ENCODE peak calls at places on chromosomes 11 and 22, in four cellular contexts. B is adrenal gland, A is AG04450, F is cardiac muscle cell. Z is an unnamed sample.

GRCh38 chr22:42317691-42318547 is 47.5 kb upstream of the TCF20 start:
- DNase-seq in F (no peak), B (no peak), A (no peak), Z (no peak)

GRCh38 chr11:61747389-61748285 is 4.8 kb upstream of the MYRF start:
- DNase-seq in F (peak; percentile 87), B (peak; percentile 81), A (no peak), Z (peak; percentile 83)

GRCh38 chr11:116800610-116801009 is 8.9 kb upstream of the APOA5 start:
- DNase-seq in A (no peak), B (no peak), F (no peak), Z (no peak)

GRCh38 chr11:55942785-55943392 is 6.7 kb upstream of the OR5I1 start:
- DNase-seq in A (no peak), B (no peak), F (peak; percentile 64), Z (no peak)

GRCh38 chr22:18050065-18050464 is 25.7 kb upstream of the MICAL3 start:
- DNase-seq in B (no peak), F (no peak), A (no peak), Z (no peak)

GRCh38 chr22:30675436-30675835 is 7.8 kb upstream of the DUSP18 start:
- DNase-seq in A (no peak), B (no peak), F (no peak), Z (peak; percentile 68)

GRCh38 chr22:24805790-24806662 is at the start of gene SGSM1:
- DNase-seq in F (peak; percentile 93), B (peak; percentile 87), A (no peak), Z (peak; percentile 69)

GRCh38 chr11:61587541-61587941 is 6.7 kb upstream of the SYT7 start:
- DNase-seq in F (peak; percentile 70), A (no peak), B (no peak), Z (no peak)

GRCh38 chr11:126257764-126258163 is 10.9 kb downstream of the SRPRA start:
- DNase-seq in B (no peak), A (peak; percentile 32), F (no peak), Z (no peak)

GRCh38 chr22:43923191-43923590 is 414 bp upstream of the PNPLA3 start:
- DNase-seq in F (no peak), B (no peak), A (no peak), Z (no peak)

GRCh38 chr11:94938399-94939055 is 34.8 kb downstream of the CWC15 start:
- DNase-seq in A (no peak), B (peak; percentile 80), F (no peak), Z (no peak)
- H3K27ac ChIP-seq in A (peak overlapping the region; percentile 63), B (peak overlapping the region; percentile 85), F (no peak overlapping the region), Z (no peak overlapping the region)

GRCh38 chr11:8060146-8060719 is 20.8 kb upstream of the TUB start:
- DNase-seq in F (no peak), A (no peak), B (no peak), Z (no peak)

GRCh38 chr11:8059030-8059429 is 22.0 kb upstream of the TUB start:
- DNase-seq in A (no peak), B (no peak), F (no peak), Z (no peak)

GRCh38 chr11:8058216-8058615 is 22.8 kb upstream of the TUB start:
- DNase-seq in F (no peak), A (no peak), B (no peak), Z (no peak)

GRCh38 chr11:8060801-8061554 is 20.0 kb upstream of the TUB start:
- DNase-seq in B (no peak), F (no peak), A (peak; percentile 46), Z (no peak)

GRCh38 chr11:8059571-8060011 is 21.4 kb upstream of the TUB start:
- DNase-seq in B (no peak), F (no peak), A (no peak), Z (no peak)
- H3K27ac ChIP-seq in B (no peak overlapping the region), F (no peak overlapping the region), A (no peak overlapping the region), Z (no peak overlapping the region)

GRCh38 chr11:2931416-2931746 is 2.2 kb upstream of the PHLDA2 start:
- DNase-seq in B (no peak), A (no peak), F (no peak), Z (no peak)

GRCh38 chr11:2933376-2934056 is 4.3 kb upstream of the PHLDA2 start:
- DNase-seq in B (peak; percentile 61), F (no peak), A (peak; percentile 24), Z (no peak)

GRCh38 chr11:2934057-2934550 is 4.9 kb upstream of the PHLDA2 start:
- DNase-seq in A (no peak), F (no peak), B (no peak), Z (no peak)

GRCh38 chr11:2931771-2932738 is 2.8 kb upstream of the PHLDA2 start:
- DNase-seq in F (no peak), B (no peak), A (no peak), Z (no peak)

GRCh38 chr11:2932850-2933251 is 3.6 kb upstream of the PHLDA2 start:
- DNase-seq in A (no peak), F (no peak), B (peak; percentile 7), Z (no peak)
- H3K27ac ChIP-seq in A (peak overlapping the region; percentile 39), F (no peak overlapping the region), B (peak overlapping the region; percentile 71), Z (no peak overlapping the region)

DNA sequence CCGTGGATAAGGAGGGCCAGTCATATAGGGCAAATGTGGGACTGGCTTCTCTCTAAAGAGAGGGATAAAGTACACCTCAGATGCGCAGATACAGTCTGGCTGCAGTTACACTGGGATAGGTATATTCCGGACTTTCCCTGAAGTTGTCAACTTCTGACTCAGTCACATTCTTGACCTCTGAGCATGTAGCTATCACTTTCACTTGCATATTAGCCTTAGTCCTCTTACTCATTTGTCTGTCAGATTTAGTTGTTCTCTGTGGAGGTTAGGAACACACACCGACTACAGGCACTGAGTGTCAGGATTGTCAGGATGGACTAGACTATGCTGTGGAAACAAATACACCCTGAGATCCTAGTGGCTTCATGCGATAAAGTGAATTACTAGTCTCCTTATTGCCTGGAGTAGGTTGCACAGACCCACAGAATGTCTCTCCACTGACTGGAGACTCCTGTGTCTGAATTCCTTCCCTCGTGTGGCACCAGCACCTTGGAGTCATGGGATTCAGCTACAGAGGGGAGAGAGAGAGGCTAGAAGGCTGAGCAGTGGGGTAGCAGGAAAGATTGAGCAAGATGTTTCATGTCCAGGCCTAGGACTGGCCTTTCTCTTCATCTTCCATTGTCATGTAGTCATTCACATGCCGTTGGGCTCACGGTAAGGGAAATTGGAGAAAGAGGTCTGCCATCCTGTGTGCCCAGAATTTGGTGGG is 654.3 kb downstream of the NTM start:
- DNase-seq in A (peak; percentile 43), F (no peak), B (no peak), Z (no peak)
- H3K27ac ChIP-seq in A (peak overlapping the region; percentile 33), F (no peak overlapping the region), B (no peak overlapping the region), Z (no peak overlapping the region)

GRCh38 chr22:37199103-37199838 is 11.2 kb upstream of the C1QTNF6 start:
- DNase-seq in A (peak; percentile 95), B (peak; percentile 97), F (peak; percentile 98), Z (peak; percentile 98)
- H3K27ac ChIP-seq in A (peak overlapping the region; percentile 61), B (peak overlapping the region; percentile 97), F (peak overlapping the region; percentile 81), Z (peak overlapping the region; percentile 89)

GRCh38 chr11:32437406-32438345 is 2.3 kb upstream of the WT1 start:
- DNase-seq in F (peak; percentile 54), A (no peak), B (no peak), Z (no peak)

GRCh38 chr11:32435511-32435946 is at the start of gene WT1:
- DNase-seq in F (peak; percentile 54), A (no peak), B (no peak), Z (no peak)

GRCh38 chr11:32438346-32438882 is 3.1 kb upstream of the WT1 start:
- DNase-seq in F (no peak), B (no peak), A (no peak), Z (no peak)

GRCh38 chr11:32435947-32436750 is 810 bp upstream of the WT1 start:
- DNase-seq in A (no peak), B (no peak), F (no peak), Z (no peak)

DNA sequence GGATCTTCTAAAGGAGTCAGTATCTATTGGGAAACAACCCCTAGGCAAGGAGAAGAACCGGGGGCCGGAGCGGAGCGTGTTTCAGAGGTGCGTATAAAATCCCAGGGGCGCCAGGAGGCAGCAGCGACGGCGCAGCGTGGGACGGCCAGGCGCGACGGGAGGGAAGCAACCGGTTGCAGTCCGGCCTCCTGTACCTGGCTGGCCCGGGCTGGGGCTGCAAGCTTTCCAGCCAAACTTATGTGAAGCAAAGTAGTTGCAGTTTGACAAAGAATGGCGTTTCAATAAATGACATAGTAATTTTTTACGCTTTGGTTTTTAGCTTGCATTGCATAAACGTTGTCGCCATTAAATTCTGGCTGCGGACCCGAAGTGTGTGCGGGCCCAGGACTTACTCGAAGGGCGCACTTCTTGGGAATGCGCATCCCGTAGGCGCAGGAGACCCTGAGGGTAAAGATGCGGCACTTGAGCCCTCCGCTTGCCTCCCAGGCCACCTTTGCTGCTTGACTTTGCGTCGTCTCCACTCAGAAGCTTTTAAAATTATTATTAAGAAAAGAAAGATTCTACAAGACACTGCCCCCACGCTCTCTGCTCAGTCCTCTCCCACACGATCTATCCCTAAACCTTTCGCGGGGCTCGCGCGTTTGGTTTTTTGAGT is 1.5 kb upstream of the WT1 start:
- DNase-seq in A (no peak), F (no peak), B (no peak), Z (no peak)
- H3K27ac ChIP-seq in A (no peak overlapping the region), F (no peak overlapping the region), B (no peak overlapping the region), Z (no peak overlapping the region)